ENCODE peak calls at places on chromosomes 7 and 10, in seven cellular contexts. S is mesendoderm, A is mesenchymal stem cell, R is H9, G is IMR-90, N is H1, B is trophoblast cell. X is an unnamed sample.

GRCh38 chr10:72044417-72045041 is 43.8 kb downstream of the SPOCK2 start:
- DNase-seq in B (peak), A (no peak), G (peak), R (no peak), S (no peak), N (no peak), X (no peak)

GRCh38 chr10:131271966-131272365 is 39.6 kb downstream of the TCERG1L start:
- DNase-seq in R (no peak), G (no peak), N (no peak), S (no peak), A (no peak), B (no peak), X (no peak)

GRCh38 chr7:100118388-100119074 is 627 bp downstream of the TAF6 start:
- DNase-seq in B (no peak), R (no peak), G (no peak), A (no peak), N (no peak), S (no peak), X (no peak)

GRCh38 chr10:43645866-43646265 is 2.8 kb downstream of the ZNF32 start:
- DNase-seq in A (no peak), N (no peak), S (no peak), R (no peak), B (peak), G (no peak), X (no peak)

GRCh38 chr10:24150853-24151252 is 58.1 kb upstream of the KIAA1217 start:
- DNase-seq in G (no peak), S (peak), R (peak), B (no peak), N (no peak), A (no peak), X (no peak)

GRCh38 chr10:122279725-122280141 is 8.6 kb downstream of the BTBD16 start:
- DNase-seq in S (peak), B (peak), R (peak), A (peak), G (peak), N (no peak), X (peak)

GRCh38 chr7:64888561-64888900 is 14.5 kb upstream of the ZNF273 start:
- DNase-seq in N (no peak), B (no peak), R (no peak), A (peak), S (no peak), G (no peak), X (no peak)

GRCh38 chr7:108109216-108109908 is 20.8 kb downstream of the LAMB4 start:
- DNase-seq in G (no peak), N (no peak), S (peak), B (no peak), R (no peak), A (no peak), X (no peak)

GRCh38 chr7:90825779-90826178 is 229.7 kb downstream of the CDK14 start:
- DNase-seq in A (no peak), B (no peak), S (no peak), R (no peak), N (no peak), G (peak), X (no peak)

GRCh38 chr7:157548691-157549265 is 212.0 kb downstream of the DNAJB6 start:
- DNase-seq in S (no peak), R (no peak), G (no peak), N (no peak), B (no peak), A (no peak), X (no peak)

GRCh38 chr7:124171068-124171467 is 138.2 kb upstream of the TMEM229A start:
- DNase-seq in R (no peak), B (peak), N (no peak), A (peak), S (peak), G (peak), X (no peak)

GRCh38 chr10:129307141-129307540 is 159.9 kb upstream of the MGMT start:
- DNase-seq in G (no peak), N (no peak), B (no peak), R (no peak), A (no peak), S (no peak), X (no peak)

GRCh38 chr10:31125789-31126188 is 94.1 kb upstream of the ZNF438 start:
- DNase-seq in G (no peak), A (no peak), R (no peak), B (no peak), N (no peak), S (no peak), X (no peak)

GRCh38 chr7:142608630-142609029 is 140.6 kb upstream of the PRSS1 start:
- DNase-seq in A (no peak), G (no peak), B (no peak), R (no peak), N (no peak), S (no peak), X (no peak)

GRCh38 chr7:95687759-95688343 is 84.5 kb upstream of the DYNC1I1 start:
- DNase-seq in N (no peak), B (peak), G (peak), R (no peak), S (peak), A (peak), X (peak)

GRCh38 chr10:3668276-3668960 is 116.6 kb downstream of the KLF6 start:
- DNase-seq in B (peak), N (peak), G (peak), R (peak), S (peak), A (peak), X (no peak)
- H3K4me2 ChIP-seq in B (peak), N (peak), G (no peak), R (no peak), S (no peak), A (no peak), X (peak)

GRCh38 chr10:3698312-3698711 is 86.7 kb downstream of the KLF6 start:
- DNase-seq in G (no peak), A (no peak), B (no peak), R (no peak), S (peak), N (no peak), X (no peak)
- H3K23ac ChIP-seq in G (no peak), A (no peak), B (no peak), R (no peak), S (no peak), N (no peak), X (no peak)

DNA sequence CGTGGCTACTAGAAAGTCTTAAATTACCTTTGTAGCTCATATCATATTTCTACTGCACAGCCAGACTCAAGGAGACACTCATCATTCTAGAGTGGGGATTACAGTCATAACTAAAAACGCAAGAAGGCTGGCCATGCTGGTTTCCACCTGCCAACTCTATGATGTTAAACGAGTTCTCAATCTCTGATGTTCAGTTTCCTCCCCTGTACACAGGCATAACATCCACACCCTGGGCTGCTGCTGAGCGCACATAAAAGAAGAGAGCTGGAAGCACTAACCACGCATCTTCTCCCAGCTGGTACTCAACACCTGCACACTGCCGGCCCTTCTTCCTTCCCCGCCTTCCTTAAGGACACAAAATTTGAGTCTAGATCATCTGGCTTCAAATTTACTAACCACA is 60.5 kb downstream of the SORBS1 start:
- DNase-seq in B (no peak), N (no peak), R (no peak), S (no peak), A (no peak), G (no peak), X (no peak)
- H3K4me2 ChIP-seq in B (no peak), N (no peak), R (no peak), S (no peak), A (no peak), G (no peak), X (no peak)

DNA sequence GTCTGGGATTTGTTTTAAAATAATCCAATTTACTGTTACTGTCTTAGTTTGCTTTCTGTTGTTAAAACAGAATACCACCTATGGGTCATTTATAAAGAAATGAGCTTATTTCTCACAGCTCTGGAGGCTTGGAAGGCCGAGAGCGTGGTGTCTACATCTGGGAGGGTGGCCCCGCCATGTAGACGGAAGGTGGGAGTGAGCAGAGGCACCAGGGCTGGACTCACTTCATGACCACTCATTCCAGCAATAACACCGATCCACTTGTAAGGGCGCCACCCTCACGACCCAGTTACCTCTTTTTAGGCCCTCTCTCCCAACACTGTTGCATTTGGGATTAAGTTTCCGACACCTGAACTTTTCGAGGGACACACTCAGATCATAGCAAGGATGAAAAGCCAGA is 36.2 kb upstream of the CFAP46 start:
- DNase-seq in R (no peak), G (no peak), S (no peak), B (no peak), A (no peak), N (no peak), X (no peak)
- H3K23ac ChIP-seq in R (no peak), G (no peak), S (no peak), B (no peak), A (no peak), N (no peak), X (peak)

GRCh38 chr10:58065529-58065815 is 202.2 kb downstream of the IPMK start:
- DNase-seq in B (no peak), N (no peak), S (no peak), R (no peak), A (no peak), G (no peak), X (no peak)

GRCh38 chr10:58066979-58067378 is 200.7 kb downstream of the IPMK start:
- DNase-seq in G (no peak), N (no peak), A (no peak), R (no peak), S (no peak), B (no peak), X (no peak)

GRCh38 chr10:58063854-58064480 is 203.7 kb downstream of the IPMK start:
- DNase-seq in G (no peak), S (no peak), R (no peak), B (no peak), A (no peak), N (no peak), X (no peak)

GRCh38 chr10:58066126-58066525 is 201.6 kb downstream of the IPMK start:
- DNase-seq in R (no peak), B (no peak), S (no peak), N (no peak), G (no peak), A (no peak), X (no peak)

DNA sequence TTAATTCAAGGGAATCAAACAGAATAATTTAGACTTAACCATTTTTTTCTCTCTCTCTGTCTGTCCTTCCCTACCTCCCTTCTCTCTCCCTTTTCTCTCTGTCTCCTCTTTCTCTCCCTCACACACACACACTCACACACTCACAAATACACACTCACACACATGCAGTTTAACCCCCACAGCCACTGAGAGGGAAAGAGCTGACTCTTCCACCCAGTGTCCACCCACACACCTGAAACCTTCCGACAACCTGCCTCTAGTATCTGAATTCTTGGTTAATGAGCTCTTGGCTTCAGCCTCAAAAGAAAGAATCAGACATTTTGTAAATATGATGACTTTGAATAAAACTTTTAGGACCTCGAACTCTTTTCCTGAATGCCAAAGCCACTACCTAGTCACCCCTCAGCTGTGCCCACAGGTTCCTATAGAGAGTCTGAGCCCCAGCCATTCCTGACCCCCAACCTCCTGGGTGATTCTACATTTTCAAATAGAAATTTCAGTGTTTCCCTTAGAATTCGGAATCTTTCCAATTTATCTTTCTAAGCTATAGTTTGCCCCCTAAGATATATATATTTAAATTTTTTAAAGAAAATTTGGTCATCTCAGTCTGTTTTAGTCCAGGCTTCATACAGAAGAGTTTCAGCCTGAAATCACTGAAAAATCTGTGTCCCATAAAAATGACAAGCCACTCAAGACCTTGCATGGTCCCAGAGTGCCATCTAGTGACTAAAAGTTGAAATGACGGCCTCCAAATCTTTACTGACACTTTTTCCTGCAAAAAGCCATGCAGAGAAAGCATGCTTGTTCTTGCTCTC is 202.8 kb downstream of the IPMK start:
- DNase-seq in G (peak), R (peak), S (peak), N (no peak), B (no peak), A (peak), X (peak)
- H3K4me2 ChIP-seq in G (no peak), R (no peak), S (no peak), N (no peak), B (no peak), A (no peak), X (no peak)

GRCh38 chr7:128885370-128886187 is 22.9 kb downstream of the ATP6V1F start:
- DNase-seq in G (no peak), N (no peak), A (no peak), R (no peak), B (no peak), S (no peak), X (no peak)
- H3K23ac ChIP-seq in G (no peak), N (no peak), A (no peak), R (no peak), B (no peak), S (no peak), X (no peak)

X was measured in neuronal stem cell.